ENCODE peak calls at places on chromosomes 4 and X, in eight cellular contexts. B, E, G, H, A, C, V and P are unnamed samples. For H3K4me1, the result is how much of the 10 kb centered on the place peaks cover.

GRCh38 chrX:56788229-56788628 is 59.2 kb downstream of the NBDY start:
- DNase-seq in V (no peak), B (no peak), E (peak), C (no peak), H (peak), A (peak), G (no peak), P (peak)

GRCh38 chr4:55032788-55033187 is 92.6 kb downstream of the KDR start:
- DNase-seq in E (no peak), G (peak), H (no peak), B (peak), C (no peak), V (peak), A (no peak), P (no peak)

GRCh38 chr4:123862812-123863211 is 466.2 kb downstream of the SPRY1 start:
- DNase-seq in A (no peak), V (no peak), H (no peak), E (no peak), C (no peak), G (no peak), B (no peak), P (no peak)

GRCh38 chr4:84547211-84547610 is 35.7 kb upstream of the CDS1 start:
- DNase-seq in B (no peak), V (no peak), E (no peak), G (no peak), C (no peak), H (no peak), A (no peak), P (no peak)

GRCh38 chr4:185122681-185123345 is 20.3 kb upstream of the SLC25A4 start:
- DNase-seq in C (no peak), G (peak), A (no peak), E (no peak), H (no peak), B (no peak), V (no peak), P (no peak)

GRCh38 chrX:108199691-108200090 is 108.1 kb downstream of the ATG4A start:
- DNase-seq in C (no peak), B (peak), V (peak), E (no peak), G (peak), H (peak), A (no peak), P (no peak)

GRCh38 chr4:156945532-156945931 is 26.1 kb downstream of the PDGFC start:
- DNase-seq in H (no peak), A (no peak), B (no peak), E (no peak), V (no peak), G (peak), C (no peak), P (no peak)

GRCh38 chrX:153900806-153901752 is 3.4 kb upstream of the AVPR2 start:
- DNase-seq in B (peak), A (no peak), C (no peak), H (peak), G (peak), E (no peak), V (peak), P (no peak)

GRCh38 chr4:150056569-150056968 is 21.7 kb upstream of the DCLK2 start:
- DNase-seq in H (no peak), C (no peak), G (no peak), B (no peak), V (no peak), E (no peak), A (no peak), P (no peak)

GRCh38 chr4:156568041-156568440 is 403.6 kb downstream of the PDGFC start:
- DNase-seq in A (no peak), V (no peak), E (no peak), C (no peak), H (no peak), G (no peak), B (no peak), P (no peak)

GRCh38 chrX:66005832-66006449 is 33.9 kb downstream of the VSIG4 start:
- DNase-seq in B (no peak), E (no peak), C (no peak), G (no peak), A (no peak), V (no peak), H (no peak), P (no peak)

GRCh38 chrX:66008403-66008970 is 31.4 kb downstream of the VSIG4 start:
- DNase-seq in G (no peak), H (no peak), B (no peak), C (no peak), V (no peak), A (no peak), E (no peak), P (no peak)

GRCh38 chrX:66004928-66005831 is 34.7 kb downstream of the VSIG4 start:
- DNase-seq in B (no peak), G (no peak), C (no peak), A (no peak), E (no peak), H (no peak), V (no peak), P (no peak)

GRCh38 chrX:66009231-66009845 is 30.5 kb downstream of the VSIG4 start:
- DNase-seq in E (no peak), V (no peak), A (no peak), G (no peak), C (no peak), B (no peak), H (no peak), P (no peak)

GRCh38 chrX:66007851-66008250 is 32.0 kb downstream of the VSIG4 start:
- DNase-seq in C (no peak), H (no peak), A (no peak), B (no peak), G (no peak), V (no peak), E (no peak), P (no peak)
- H3K27ac ChIP-seq in C (no peak), H (no peak), A (no peak), B (no peak), G (no peak), V (no peak), E (no peak), P (no peak)

DNA sequence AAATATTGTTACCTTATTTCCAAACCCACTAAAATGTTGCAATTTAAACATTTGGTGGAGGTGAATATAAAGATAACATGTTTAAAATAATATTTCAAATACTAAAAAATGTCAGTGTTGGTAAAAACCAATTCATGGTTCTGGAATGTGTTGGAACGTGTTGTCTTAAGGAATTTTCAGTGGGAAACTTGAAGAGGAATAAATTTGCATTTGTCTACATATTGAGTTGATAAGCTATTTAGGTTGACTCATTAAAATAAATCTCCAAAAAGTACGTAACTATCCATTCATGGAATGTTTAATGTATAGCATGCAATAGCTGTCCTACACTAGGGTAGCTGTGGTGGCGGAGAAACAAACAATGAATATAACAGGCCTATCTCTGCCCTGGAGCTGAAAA is 20.2 kb downstream of the SHISA3 start:
- DNase-seq in E (no peak), H (no peak), A (no peak), B (no peak), G (no peak), V (no peak), C (no peak), P (no peak)
- TF ChIP-seq CTCF in E (no peak), H (no peak), A (no peak), B (no peak), G (no peak), V (no peak), C (no peak), P (no peak)

GRCh38 chr4:7909966-7910720 is 29.5 kb downstream of the AFAP1 start:
- DNase-seq in G (peak), E (no peak), A (no peak), B (no peak), H (peak), V (no peak), C (no peak), P (no peak)

GRCh38 chr4:7909463-7909862 is 30.2 kb downstream of the AFAP1 start:
- DNase-seq in A (no peak), G (peak), H (no peak), B (no peak), E (no peak), C (no peak), V (no peak), P (no peak)

GRCh38 chr4:7907142-7907541 is 32.5 kb downstream of the AFAP1 start:
- DNase-seq in B (no peak), V (no peak), C (no peak), H (no peak), A (no peak), E (no peak), G (no peak), P (no peak)

GRCh38 chr4:7910721-7911015 is 29.0 kb downstream of the AFAP1 start:
- DNase-seq in C (no peak), B (no peak), G (no peak), H (no peak), V (peak), A (no peak), E (no peak), P (no peak)

GRCh38 chr4:7908668-7909067 is 31.0 kb downstream of the AFAP1 start:
- DNase-seq in C (no peak), A (no peak), E (no peak), B (no peak), H (no peak), G (no peak), V (no peak), P (no peak)
- H3K4me1 ChIP-seq in C (under half), A (under half), E (under half), B (half or more), H (under half), G (half or more), V (under half), P (half or more)

GRCh38 chrX:100812216-100813158 is 7.7 kb upstream of the CSTF2 start:
- DNase-seq in C (no peak), E (peak), V (peak), H (no peak), G (peak), A (no peak), B (no peak), P (no peak)
- H3K27ac ChIP-seq in C (no peak), E (peak), V (no peak), H (no peak), G (peak), A (no peak), B (no peak), P (no peak)

GRCh38 chrX:137353404-137353803 is 212.5 kb upstream of the ZIC3 start:
- DNase-seq in E (no peak), C (no peak), V (no peak), H (no peak), G (no peak), B (no peak), A (no peak), P (no peak)

GRCh38 chrX:137354851-137355250 is 211.1 kb upstream of the ZIC3 start:
- DNase-seq in G (no peak), H (no peak), A (no peak), E (no peak), B (no peak), C (no peak), V (no peak), P (no peak)

GRCh38 chrX:137352101-137352660 is 213.7 kb upstream of the ZIC3 start:
- DNase-seq in B (no peak), H (no peak), C (no peak), E (no peak), V (peak), G (no peak), A (no peak), P (no peak)
- TF ChIP-seq CTCF in B (no peak), H (no peak), C (no peak), E (no peak), V (peak), G (peak), A (no peak), P (no peak)

GRCh38 chr4:87047281-87047798 is 112.5 kb downstream of the AFF1 start:
- DNase-seq in H (no peak), C (no peak), E (no peak), B (no peak), A (no peak), V (no peak), G (no peak), P (no peak)
- H3K4me1 ChIP-seq in H (under half), C (under half), E (under half), B (half or more), A (half or more), V (under half), G (under half), P (half or more)

DNA sequence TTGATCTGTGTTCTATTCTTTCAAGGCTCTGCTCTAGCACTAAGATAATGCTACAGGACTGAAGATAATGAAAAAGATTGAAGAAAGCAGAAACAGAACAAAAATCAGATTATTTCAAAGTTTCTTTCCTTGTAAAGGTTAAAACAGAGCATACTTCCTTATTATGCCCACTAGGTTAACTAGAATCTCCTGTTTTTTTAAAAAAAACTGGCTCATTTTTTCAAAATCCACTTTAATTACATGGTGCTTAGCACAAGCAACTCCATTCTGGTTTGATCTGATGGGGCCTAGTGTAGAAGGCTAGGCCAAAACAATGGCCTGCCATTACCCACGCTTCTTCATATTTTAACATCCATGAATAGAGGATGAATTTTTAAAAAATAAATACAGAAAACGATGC is 1.2 kb upstream of the UBA6 start:
- DNase-seq in E (no peak), C (no peak), H (no peak), B (no peak), A (no peak), V (no peak), G (no peak), P (no peak)
- H3K27ac ChIP-seq in E (no peak), C (no peak), H (no peak), B (no peak), A (no peak), V (no peak), G (no peak), P (peak)